ENCODE peak calls at places on chromosomes 2 and 18, in five cellular contexts. K is activated T-helper 9 cell treated with anti-CD3 and anti-CD28 coated beads, Interleukin-2, amount 50 U/mL, for 16 hours; V is AG20443; A is AG04449; J is AG04450. E is an unnamed sample.

GRCh38 chr2:159613515-159614336 is 2.6 kb downstream of the BAZ2B start:
- DNase-seq in K (no peak), V (no peak), A (no peak), J (no peak), E (no peak)

GRCh38 chr2:61793389-61793836 is 60.4 kb downstream of the FAM161A start:
- DNase-seq in K (peak; percentile 44), V (peak; percentile 79), A (no peak), J (peak; percentile 7), E (peak; percentile 64)

GRCh38 chr18:51361130-51361860 is 163.8 kb upstream of the MEX3C start:
- DNase-seq in K (no peak), V (no peak), A (no peak), J (no peak), E (no peak)

GRCh38 chr2:107553045-107553444 is 273.6 kb upstream of the RGPD4 start:
- DNase-seq in K (no peak), V (no peak), A (no peak), J (no peak), E (no peak)

GRCh38 chr2:191933307-191934105 is 86.6 kb upstream of the CAVIN2 start:
- DNase-seq in K (no peak), V (no peak), A (no peak), J (peak; percentile 37), E (no peak)

GRCh38 chr18:24228661-24229053 is 89.8 kb downstream of the CABYR start:
- DNase-seq in K (no peak), V (no peak), A (no peak), J (no peak), E (no peak)

GRCh38 chr2:95300391-95300938 is 3.3 kb downstream of the KCNIP3 start:
- DNase-seq in K (no peak), V (no peak), A (no peak), J (no peak), E (no peak)

GRCh38 chr2:240896394-240896793 is 438 bp upstream of the MAB21L4 start:
- DNase-seq in K (no peak), V (no peak), A (no peak), J (no peak), E (no peak)

GRCh38 chr2:84958135-84959044 is 12.6 kb upstream of the KCMF1 start:
- DNase-seq in K (no peak), V (peak; percentile 84), A (peak; percentile 81), J (peak; percentile 70), E (no peak)

GRCh38 chr2:136327162-136327852 is 209.4 kb upstream of the CXCR4 start:
- DNase-seq in K (peak; percentile 58), V (no peak), A (no peak), J (no peak), E (peak; percentile 56)